ENCODE peak calls at places on chromosomes 5 and 9, in five cellular contexts. R is H1, H is GM12878, P is HepG2, E is K562. K is an unnamed sample.

GRCh38 chr9:130766031-130766903 is 68.8 kb upstream of the ABL1 start:
- DNase-seq in P (no peak), R (no peak), E (no peak), H (no peak), K (no peak)

GRCh38 chr5:76724871-76725270 is 8.9 kb downstream of the F2R start:
- DNase-seq in R (no peak), P (peak), H (no peak), E (no peak), K (no peak)

GRCh38 chr9:100351508-100351907 is 1.2 kb downstream of the TEX10 start:
- DNase-seq in H (no peak), E (no peak), R (no peak), P (no peak), K (no peak)

GRCh38 chr5:1776831-1777230 is 22.8 kb downstream of the MRPL36 start:
- DNase-seq in E (no peak), R (no peak), H (no peak), P (no peak), K (no peak)

GRCh38 chr9:126623667-126624452 is 10.1 kb downstream of the LMX1B start:
- DNase-seq in R (no peak), E (no peak), P (no peak), H (no peak), K (peak)

GRCh38 chr5:77936365-77936693 is 160.2 kb upstream of the TBCA start:
- DNase-seq in E (no peak), R (no peak), H (no peak), P (no peak), K (no peak)

GRCh38 chr9:105475302-105475701 is 27.5 kb downstream of the FSD1L start:
- DNase-seq in R (no peak), E (no peak), H (no peak), P (peak), K (no peak)

GRCh38 chr5:167587768-167588167 is 703.7 kb upstream of the WWC1 start:
- DNase-seq in R (peak), H (no peak), P (peak), E (no peak), K (peak)

GRCh38 chr5:153965102-153965645 is 73.5 kb downstream of the FAM114A2 start:
- DNase-seq in E (peak), H (peak), R (no peak), P (peak), K (peak)

GRCh38 chr9:124214596-124215550 is 42.9 kb upstream of the NEK6 start:
- DNase-seq in P (no peak), R (no peak), E (no peak), H (no peak), K (no peak)

GRCh38 chr9:86405926-86406325 is 51.7 kb upstream of the TUT7 start:
- DNase-seq in E (no peak), H (no peak), P (peak), R (no peak), K (no peak)

DNA sequence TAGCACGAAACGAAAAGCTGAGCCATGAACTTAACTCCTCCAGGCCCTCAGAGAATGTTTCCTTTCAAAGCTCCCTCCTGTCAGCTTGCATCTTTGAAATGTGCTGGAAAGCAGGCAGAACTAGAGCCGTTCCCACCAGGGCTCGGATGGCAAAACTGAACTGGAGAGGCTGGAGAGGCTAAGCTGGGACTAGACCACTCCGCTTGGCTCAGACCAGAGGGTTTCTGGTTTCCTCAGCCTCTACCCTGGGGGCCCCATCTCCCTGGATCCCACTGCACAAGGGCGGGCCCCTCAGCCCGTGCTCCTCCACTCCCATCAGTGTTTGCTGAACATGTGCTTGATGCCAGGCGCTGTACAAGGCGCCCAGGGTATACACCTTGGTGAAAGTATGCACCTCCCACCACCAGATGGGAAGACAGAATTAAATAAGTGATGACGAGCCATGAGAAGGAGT is 17.9 kb downstream of the GPX3 start:
- DNase-seq in R (no peak), H (no peak), P (no peak), E (no peak), K (no peak)
- TF ChIP-seq ATF2 in R (no peak), H (no peak), P (no peak), E (no peak), K (no peak)

GRCh38 chr5:132495063-132495671 is 4.6 kb upstream of the IRF1 start:
- DNase-seq in H (no peak), R (no peak), E (no peak), P (no peak), K (no peak)

GRCh38 chr5:132491368-132492364 is 1.1 kb upstream of the IRF1 start:
- DNase-seq in R (no peak), P (no peak), E (no peak), H (no peak), K (peak)

GRCh38 chr5:132493821-132494220 is 3.2 kb upstream of the IRF1 start:
- DNase-seq in P (no peak), R (no peak), H (no peak), E (no peak), K (no peak)

GRCh38 chr5:132492386-132492785 is 1.8 kb upstream of the IRF1 start:
- DNase-seq in P (no peak), H (no peak), R (no peak), E (no peak), K (no peak)

GRCh38 chr5:132493241-132493640 is 2.7 kb upstream of the IRF1 start:
- DNase-seq in H (no peak), P (no peak), R (no peak), E (no peak), K (no peak)
- TF ChIP-seq ATF2 in H (no peak), P (no peak), R (no peak), E (no peak), K (no peak)

DNA sequence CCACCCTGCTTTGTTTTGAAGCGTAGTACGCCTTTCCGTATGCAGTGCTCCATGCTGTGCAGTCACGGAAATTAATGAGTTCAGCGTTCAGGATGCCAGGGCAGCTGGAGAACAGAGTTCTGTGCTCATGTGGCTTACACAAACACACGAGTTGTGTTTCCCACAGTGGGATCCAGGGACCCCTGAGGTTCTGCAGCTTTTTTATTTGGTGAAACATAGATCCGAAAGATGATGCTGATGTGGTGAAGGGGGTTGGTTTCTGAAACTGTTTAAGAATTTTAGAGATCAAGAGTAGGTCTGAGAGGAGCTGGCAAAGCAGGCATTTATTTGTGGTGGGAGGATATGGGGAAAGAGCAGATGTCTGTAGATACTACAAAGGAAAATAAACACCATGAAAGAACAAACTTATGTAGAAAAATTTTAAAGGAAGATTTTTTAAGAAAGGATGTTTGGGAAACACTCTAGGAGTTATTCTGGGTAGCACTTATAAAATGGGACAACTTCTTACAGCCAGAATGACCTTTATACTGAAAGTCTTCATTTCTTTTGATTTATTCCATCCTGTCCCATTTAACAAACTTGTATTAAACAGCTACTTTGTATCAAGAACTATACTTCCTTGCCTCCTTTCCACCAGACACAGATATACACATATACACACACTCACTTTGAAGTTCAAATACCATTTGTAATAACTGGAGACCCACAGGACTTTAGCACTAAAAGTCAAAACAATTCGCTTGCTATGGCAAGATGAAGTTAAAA is 52.8 kb downstream of the ITGA1 start:
- DNase-seq in R (no peak), H (no peak), E (no peak), P (no peak), K (no peak)
- TF ChIP-seq ATF2 in R (no peak), H (no peak), E (no peak), P (no peak), K (no peak)

GRCh38 chr9:129275626-129276247 is 97.7 kb upstream of the IER5L start:
- DNase-seq in E (no peak), P (no peak), R (no peak), H (no peak), K (no peak)
- TF ChIP-seq ATF2 in E (no peak), P (no peak), R (no peak), H (no peak), K (no peak)

K was measured in WTC11.